ENCODE peak calls at places on chromosome 15, in four cellular contexts. Q is neural progenitor cell, C is testis, I is fibroblast of mammary gland. F is an unnamed sample.
A peak's percentile ranks its signal among the peaks of the same experiment; 100 is the strongest.

GRCh38 chr15:98775498-98776230 is 127.3 kb downstream of the IGF1R start:
- DNase-seq in Q (no peak), C (no peak), I (no peak), F (no peak)

GRCh38 chr15:101538996-101539395 is 49.5 kb upstream of the PCSK6 start:
- DNase-seq in Q (no peak), C (no peak), I (no peak), F (no peak)

GRCh38 chr15:101049856-101050646 is 130.9 kb downstream of the LRRK1 start:
- DNase-seq in Q (no peak), C (peak; percentile 59), I (no peak), F (no peak)

GRCh38 chr15:50880651-50881114 is 27.8 kb upstream of the AP4E1 start:
- DNase-seq in Q (no peak), C (no peak), I (peak; percentile 76), F (peak; percentile 81)

GRCh38 chr15:37058316-37058985 is 41.9 kb downstream of the MEIS2 start:
- DNase-seq in Q (peak; percentile 70), C (no peak), I (no peak), F (no peak)

GRCh38 chr15:62855085-62855476 is 187.5 kb upstream of the TPM1 start:
- DNase-seq in Q (no peak), C (no peak), I (no peak), F (no peak)

GRCh38 chr15:64842986-64843561 is 1.4 kb downstream of the PLEKHO2 start:
- DNase-seq in Q (no peak), C (no peak), I (peak; percentile 74), F (peak; percentile 69)

GRCh38 chr15:63322541-63322940 is 45.1 kb downstream of the APH1B start:
- DNase-seq in Q (no peak), C (peak; percentile 45), I (peak; percentile 45), F (peak; percentile 56)

GRCh38 chr15:61828860-61829513 is 231.3 kb downstream of the VPS13C start:
- DNase-seq in Q (no peak), C (no peak), I (peak; percentile 52), F (no peak)

GRCh38 chr15:35306361-35306981 is 221.4 kb upstream of the NANOGP8 start:
- DNase-seq in Q (no peak), C (no peak), I (peak; percentile 84), F (peak; percentile 68)

GRCh38 chr15:58222698-58223097 is 84.5 kb downstream of the AQP9 start:
- DNase-seq in Q (no peak), C (no peak), I (peak; percentile 37), F (no peak)

GRCh38 chr15:94749848-94750617 is 518.7 kb downstream of the MCTP2 start:
- DNase-seq in Q (no peak), C (peak; percentile 14), I (no peak), F (no peak)

GRCh38 chr15:26537653-26538052 is 235.2 kb downstream of the GABRB3 start:
- DNase-seq in Q (no peak), C (no peak), I (no peak), F (no peak)

GRCh38 chr15:94335616-94336015 is 104.3 kb downstream of the MCTP2 start:
- DNase-seq in Q (no peak), C (no peak), I (no peak), F (no peak)

GRCh38 chr15:101431748-101432147 is 57.8 kb downstream of the PCSK6 start:
- DNase-seq in Q (no peak), C (no peak), I (no peak), F (no peak)

GRCh38 chr15:38406451-38406850 is 47.5 kb upstream of the FAM98B start:
- DNase-seq in Q (no peak), C (no peak), I (peak; percentile 73), F (no peak)

GRCh38 chr15:99434506-99435137 is 131.2 kb upstream of the MEF2A start:
- DNase-seq in Q (no peak), C (no peak), I (no peak), F (no peak)

GRCh38 chr15:66946578-66947164 is 118.7 kb upstream of the SMAD3 start:
- DNase-seq in Q (peak; percentile 73), C (peak; percentile 81), I (peak; percentile 74), F (peak; percentile 79)

GRCh38 chr15:97189152-97189551 is 771.4 kb upstream of the ARRDC4 start:
- DNase-seq in Q (no peak), C (no peak), I (no peak), F (peak; percentile 56)

GRCh38 chr15:34737379-34737928 is 17.3 kb downstream of the GJD2 start:
- DNase-seq in Q (no peak), C (no peak), I (no peak), F (no peak)

GRCh38 chr15:42845581-42845980 is 75.0 kb downstream of the TTBK2 start:
- DNase-seq in Q (no peak), C (no peak), I (no peak), F (peak; percentile 51)

GRCh38 chr15:67185051-67185450 is 69.4 kb downstream of the AAGAB start:
- DNase-seq in Q (no peak), C (no peak), I (no peak), F (no peak)

GRCh38 chr15:58515807-58516206 is 84.0 kb downstream of the LIPC start:
- DNase-seq in Q (no peak), C (no peak), I (no peak), F (peak; percentile 41)

GRCh38 chr15:35771878-35772442 is 226.0 kb upstream of the DPH6 start:
- DNase-seq in Q (peak; percentile 18), C (no peak), I (no peak), F (no peak)

GRCh38 chr15:50315814-50316630 is 39.0 kb downstream of the GABPB1 start:
- DNase-seq in Q (peak; percentile 54), C (no peak), I (peak; percentile 70), F (peak; percentile 72)

GRCh38 chr15:78206326-78207109 is 27.8 kb downstream of the ACSBG1 start:
- DNase-seq in Q (no peak), C (peak; percentile 14), I (no peak), F (peak; percentile 40)

GRCh38 chr15:95669146-95669922 is 661.2 kb upstream of the NR2F2 start:
- DNase-seq in Q (peak; percentile 25), C (peak; percentile 28), I (peak; percentile 14), F (peak; percentile 29)

GRCh38 chr15:84947947-84948830 is 33.5 kb upstream of the PDE8A start:
- DNase-seq in Q (no peak), C (no peak), I (peak; percentile 99), F (peak; percentile 83)

GRCh38 chr15:33551860-33552259 is 241.1 kb downstream of the RYR3 start:
- DNase-seq in Q (no peak), C (no peak), I (no peak), F (no peak)

GRCh38 chr15:43042885-43043284 is 63.0 kb downstream of the UBR1 start:
- DNase-seq in Q (no peak), C (no peak), I (no peak), F (no peak)

GRCh38 chr15:35986072-35986666 is 440.2 kb upstream of the DPH6 start:
- DNase-seq in Q (no peak), C (no peak), I (peak; percentile 44), F (peak; percentile 15)

GRCh38 chr15:76575177-76576078 is 238.9 kb downstream of the ISL2 start:
- DNase-seq in Q (no peak), C (no peak), I (no peak), F (no peak)

GRCh38 chr15:41978534-41978933 is 6.2 kb upstream of the EHD4 start:
- DNase-seq in Q (no peak), C (no peak), I (no peak), F (no peak)

GRCh38 chr15:100902436-100903190 is 16.5 kb upstream of the LRRK1 start:
- DNase-seq in Q (no peak), C (peak; percentile 83), I (peak; percentile 90), F (peak; percentile 96)

GRCh38 chr15:82763361-82764142 is 42.3 kb downstream of the FSD2 start:
- DNase-seq in Q (no peak), C (no peak), I (no peak), F (no peak)

GRCh38 chr15:30901889-30902288 is 1.8 kb upstream of the FAN1 start:
- DNase-seq in Q (no peak), C (no peak), I (no peak), F (no peak)

GRCh38 chr15:30905821-30906220 is 2.1 kb downstream of the FAN1 start:
- DNase-seq in Q (no peak), C (peak; percentile 50), I (no peak), F (no peak)

GRCh38 chr15:30906366-30906765 is 2.7 kb downstream of the FAN1 start:
- DNase-seq in Q (no peak), C (no peak), I (no peak), F (no peak)

GRCh38 chr15:30903497-30904187 is at the start of gene FAN1:
- DNase-seq in Q (peak; percentile 90), C (peak; percentile 95), I (peak; percentile 84), F (peak; percentile 89)

GRCh38 chr15:30904812-30905211 is 1.1 kb downstream of the FAN1 start:
- DNase-seq in Q (no peak), C (no peak), I (no peak), F (no peak)
- H3K4me3 ChIP-seq in Q (peak overlapping the region; percentile 77), C (no peak overlapping the region), I (no peak overlapping the region), F (no peak overlapping the region)

GRCh38 chr15:90886291-90886614 is 1.9 kb downstream of the FES start:
- DNase-seq in Q (no peak), C (no peak), I (no peak), F (no peak)
- TF ChIP-seq CTCF in Q (no peak), C (no peak), I (no peak), F (no peak)

GRCh38 chr15:56806147-56806536 is 72.8 kb upstream of the ZNF280D start:
- DNase-seq in Q (no peak), C (no peak), I (no peak), F (no peak)

GRCh38 chr15:56804908-56805307 is 71.6 kb upstream of the ZNF280D start:
- DNase-seq in Q (no peak), C (no peak), I (peak; percentile 51), F (peak; percentile 36)

GRCh38 chr15:56802164-56802563 is 68.9 kb upstream of the ZNF280D start:
- DNase-seq in Q (no peak), C (no peak), I (no peak), F (no peak)

GRCh38 chr15:56805466-56806146 is 72.3 kb upstream of the ZNF280D start:
- DNase-seq in Q (no peak), C (no peak), I (peak; percentile 90), F (peak; percentile 93)

DNA sequence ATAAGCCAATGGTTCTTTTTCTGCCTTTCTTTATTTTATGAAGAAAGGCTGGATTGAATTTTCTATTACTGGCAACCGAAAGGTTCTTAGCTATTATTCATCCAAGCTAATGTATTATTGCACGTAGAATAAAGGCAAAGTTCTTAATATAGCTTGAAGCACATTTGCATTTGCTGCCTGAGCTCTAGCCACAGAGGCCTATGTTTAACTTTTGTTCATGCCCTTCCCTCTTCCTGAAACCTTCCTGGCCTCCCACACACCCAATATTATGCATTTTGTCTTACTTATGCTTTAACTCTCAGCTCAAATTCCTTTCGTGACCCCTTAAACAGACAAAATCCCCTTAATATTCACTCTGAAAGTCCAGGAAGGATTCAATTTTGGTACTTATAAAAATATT is 71.0 kb upstream of the ZNF280D start:
- DNase-seq in Q (no peak), C (no peak), I (no peak), F (no peak)
- H3K4me3 ChIP-seq in Q (no peak overlapping the region), C (no peak overlapping the region), I (no peak overlapping the region), F (no peak overlapping the region)

GRCh38 chr15:89492111-89492641 is 4.2 kb downstream of the RHCG start:
- DNase-seq in Q (peak; percentile 73), C (no peak), I (no peak), F (no peak)
- TF ChIP-seq CTCF in Q (peak; percentile 69), C (no peak), I (peak; percentile 34), F (peak; percentile 62)

DNA sequence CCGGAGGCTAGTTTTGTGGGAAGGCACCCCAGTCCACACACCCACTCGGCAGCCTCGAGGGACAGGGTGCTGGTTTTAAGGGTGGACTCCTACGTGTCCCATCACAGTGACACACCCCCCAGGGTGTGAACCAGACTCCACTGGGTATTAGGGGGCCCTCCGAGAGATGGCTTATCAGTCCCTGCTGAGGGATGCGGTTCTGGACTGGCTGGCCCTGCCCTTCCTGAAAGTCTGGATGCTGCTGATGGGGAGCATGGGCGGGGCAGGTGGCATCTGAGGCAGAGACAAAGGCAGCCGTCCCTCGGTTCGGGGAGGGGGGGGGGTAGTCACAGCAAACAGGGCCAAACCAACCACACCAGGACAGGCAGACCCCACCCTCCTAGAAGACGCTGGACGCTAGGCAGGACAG is 939 bp upstream of the ULK3 start:
- DNase-seq in Q (peak; percentile 24), C (no peak), I (no peak), F (no peak)
- H3K4me3 ChIP-seq in Q (peak overlapping the region; percentile 82), C (peak overlapping the region; percentile 84), I (no peak overlapping the region), F (peak overlapping the region; percentile 39)